ENCODE peak calls at places on chromosomes 11 and 22, in ten cellular contexts. One of them, this sample, is unnamed.

GRCh38 chr11:12963789-12964536 is 45.2 kb upstream of the RASSF10 start:
- DNase-seq in OCI-LY7: peak; percentile 57
- DNase-seq in T-helper 1 cell: peak; percentile 43
- DNase-seq in DMS53: peak; percentile 85
- DNase-seq in astrocyte of the hippocampus: peak; percentile 87
- DNase-seq in AML-193: peak; percentile 2
- DNase-seq in mucosa of descending colon: peak; percentile 53
- DNase-seq in transverse colon: peak; percentile 72
- DNase-seq in foreskin fibroblast: peak; percentile 78
- DNase-seq in body of pancreas: peak; percentile 68
- DNase-seq in this sample: no peak

GRCh38 chr11:133476570-133477262 is 55.6 kb downstream of the OPCML start:
- DNase-seq in OCI-LY7: no peak
- DNase-seq in T-helper 1 cell: no peak
- DNase-seq in transverse colon: no peak
- DNase-seq in astrocyte of the hippocampus: no peak
- DNase-seq in AML-193: no peak
- DNase-seq in DMS53: no peak
- DNase-seq in foreskin fibroblast: no peak
- DNase-seq in body of pancreas: no peak
- DNase-seq in mucosa of descending colon: no peak
- DNase-seq in this sample: no peak

GRCh38 chr22:25049770-25050169 is 97.3 kb downstream of the KIAA1671 start:
- DNase-seq in foreskin fibroblast: no peak
- DNase-seq in OCI-LY7: no peak
- DNase-seq in mucosa of descending colon: no peak
- DNase-seq in DMS53: no peak
- DNase-seq in body of pancreas: no peak
- DNase-seq in T-helper 1 cell: no peak
- DNase-seq in AML-193: no peak
- DNase-seq in astrocyte of the hippocampus: no peak
- DNase-seq in transverse colon: no peak
- DNase-seq in this sample: no peak

GRCh38 chr11:131447268-131447667 is 76.9 kb downstream of the NTM start:
- DNase-seq in foreskin fibroblast: no peak
- DNase-seq in astrocyte of the hippocampus: no peak
- DNase-seq in AML-193: no peak
- DNase-seq in DMS53: no peak
- DNase-seq in transverse colon: no peak
- DNase-seq in OCI-LY7: no peak
- DNase-seq in mucosa of descending colon: no peak
- DNase-seq in T-helper 1 cell: no peak
- DNase-seq in body of pancreas: no peak
- DNase-seq in this sample: no peak

GRCh38 chr22:33271390-33272161 is 213.4 kb upstream of the SYN3 start:
- DNase-seq in transverse colon: peak; percentile 44
- DNase-seq in T-helper 1 cell: no peak
- DNase-seq in astrocyte of the hippocampus: peak; percentile 91
- DNase-seq in DMS53: no peak
- DNase-seq in mucosa of descending colon: no peak
- DNase-seq in body of pancreas: peak; percentile 87
- DNase-seq in OCI-LY7: peak; percentile 99
- DNase-seq in AML-193: no peak
- DNase-seq in foreskin fibroblast: no peak
- DNase-seq in this sample: no peak

GRCh38 chr11:64752106-64752970 is 7.4 kb downstream of the PYGM start:
- DNase-seq in DMS53: peak; percentile 35
- DNase-seq in foreskin fibroblast: no peak
- DNase-seq in T-helper 1 cell: no peak
- DNase-seq in AML-193: no peak
- DNase-seq in OCI-LY7: no peak
- DNase-seq in mucosa of descending colon: no peak
- DNase-seq in astrocyte of the hippocampus: no peak
- DNase-seq in transverse colon: no peak
- DNase-seq in body of pancreas: no peak
- DNase-seq in this sample: no peak

GRCh38 chr11:128022007-128022368 is 565.4 kb downstream of the ETS1 start:
- DNase-seq in OCI-LY7: no peak
- DNase-seq in mucosa of descending colon: no peak
- DNase-seq in DMS53: no peak
- DNase-seq in foreskin fibroblast: peak; percentile 79
- DNase-seq in AML-193: no peak
- DNase-seq in astrocyte of the hippocampus: peak; percentile 45
- DNase-seq in T-helper 1 cell: peak; percentile 85
- DNase-seq in transverse colon: no peak
- DNase-seq in body of pancreas: no peak
- DNase-seq in this sample: no peak

GRCh38 chr11:19905280-19905853 is 192.7 kb downstream of the NAV2 start:
- DNase-seq in OCI-LY7: peak; percentile 1
- DNase-seq in body of pancreas: no peak
- DNase-seq in T-helper 1 cell: no peak
- DNase-seq in mucosa of descending colon: no peak
- DNase-seq in foreskin fibroblast: peak; percentile 54
- DNase-seq in transverse colon: no peak
- DNase-seq in astrocyte of the hippocampus: peak; percentile 66
- DNase-seq in DMS53: peak; percentile 82
- DNase-seq in AML-193: peak; percentile 17
- DNase-seq in this sample: no peak

GRCh38 chr11:109371444-109372176 is 50.4 kb upstream of the C11orf87 start:
- DNase-seq in DMS53: no peak
- DNase-seq in T-helper 1 cell: no peak
- DNase-seq in astrocyte of the hippocampus: no peak
- DNase-seq in transverse colon: no peak
- DNase-seq in mucosa of descending colon: no peak
- DNase-seq in body of pancreas: no peak
- DNase-seq in OCI-LY7: no peak
- DNase-seq in foreskin fibroblast: peak; percentile 3
- DNase-seq in AML-193: no peak
- DNase-seq in this sample: no peak

GRCh38 chr11:72144807-72145565 is 9.5 kb downstream of the FOLR3 start:
- DNase-seq in body of pancreas: no peak
- DNase-seq in transverse colon: no peak
- DNase-seq in astrocyte of the hippocampus: peak; percentile 21
- DNase-seq in DMS53: no peak
- DNase-seq in T-helper 1 cell: no peak
- DNase-seq in AML-193: no peak
- DNase-seq in foreskin fibroblast: peak; percentile 72
- DNase-seq in OCI-LY7: no peak
- DNase-seq in mucosa of descending colon: no peak
- DNase-seq in this sample: no peak

GRCh38 chr11:31110825-31111224 is 258.7 kb downstream of the DCDC1 start:
- DNase-seq in T-helper 1 cell: no peak
- DNase-seq in astrocyte of the hippocampus: no peak
- DNase-seq in foreskin fibroblast: no peak
- DNase-seq in OCI-LY7: no peak
- DNase-seq in AML-193: no peak
- DNase-seq in body of pancreas: no peak
- DNase-seq in DMS53: no peak
- DNase-seq in mucosa of descending colon: no peak
- DNase-seq in transverse colon: no peak
- DNase-seq in this sample: no peak

GRCh38 chr11:11769362-11769761 is 72.4 kb upstream of the USP47 start:
- DNase-seq in foreskin fibroblast: no peak
- DNase-seq in body of pancreas: no peak
- DNase-seq in T-helper 1 cell: no peak
- DNase-seq in OCI-LY7: no peak
- DNase-seq in AML-193: no peak
- DNase-seq in DMS53: no peak
- DNase-seq in astrocyte of the hippocampus: no peak
- DNase-seq in mucosa of descending colon: no peak
- DNase-seq in transverse colon: no peak
- DNase-seq in this sample: no peak

GRCh38 chr11:329886-330253 is 9.2 kb upstream of the IFITM3 start:
- DNase-seq in astrocyte of the hippocampus: no peak
- DNase-seq in transverse colon: no peak
- DNase-seq in foreskin fibroblast: no peak
- DNase-seq in body of pancreas: no peak
- DNase-seq in DMS53: no peak
- DNase-seq in mucosa of descending colon: no peak
- DNase-seq in T-helper 1 cell: no peak
- DNase-seq in AML-193: no peak
- DNase-seq in OCI-LY7: no peak
- DNase-seq in this sample: no peak

GRCh38 chr11:65298655-65299179 is 15.9 kb upstream of the CDC42EP2 start:
- DNase-seq in mucosa of descending colon: no peak
- DNase-seq in T-helper 1 cell: no peak
- DNase-seq in body of pancreas: no peak
- DNase-seq in foreskin fibroblast: peak; percentile 94
- DNase-seq in transverse colon: peak; percentile 53
- DNase-seq in astrocyte of the hippocampus: peak; percentile 35
- DNase-seq in AML-193: no peak
- DNase-seq in OCI-LY7: no peak
- DNase-seq in DMS53: no peak
- DNase-seq in this sample: no peak

GRCh38 chr22:29314537-29315285 is 786 bp downstream of the RASL10A start:
- DNase-seq in AML-193: no peak
- DNase-seq in OCI-LY7: no peak
- DNase-seq in foreskin fibroblast: no peak
- DNase-seq in mucosa of descending colon: peak; percentile 62
- DNase-seq in body of pancreas: no peak
- DNase-seq in astrocyte of the hippocampus: peak; percentile 40
- DNase-seq in transverse colon: peak; percentile 39
- DNase-seq in DMS53: peak; percentile 56
- DNase-seq in T-helper 1 cell: no peak
- DNase-seq in this sample: no peak

GRCh38 chr11:8183136-8183535 is 14.3 kb upstream of the RIC3 start:
- DNase-seq in OCI-LY7: no peak
- DNase-seq in DMS53: no peak
- DNase-seq in T-helper 1 cell: no peak
- DNase-seq in body of pancreas: no peak
- DNase-seq in astrocyte of the hippocampus: no peak
- DNase-seq in transverse colon: no peak
- DNase-seq in foreskin fibroblast: no peak
- DNase-seq in mucosa of descending colon: no peak
- DNase-seq in AML-193: no peak
- DNase-seq in this sample: no peak

GRCh38 chr11:59669611-59670009 is 773 bp upstream of the PATL1 start:
- DNase-seq in body of pancreas: no peak
- DNase-seq in transverse colon: peak; percentile 42
- DNase-seq in mucosa of descending colon: peak; percentile 69
- DNase-seq in AML-193: peak; percentile 38
- DNase-seq in foreskin fibroblast: peak; percentile 76
- DNase-seq in DMS53: no peak
- DNase-seq in OCI-LY7: no peak
- DNase-seq in astrocyte of the hippocampus: no peak
- DNase-seq in T-helper 1 cell: no peak
- DNase-seq in this sample: no peak

GRCh38 chr22:45497746-45498145 is 4.9 kb upstream of the FBLN1 start:
- DNase-seq in astrocyte of the hippocampus: no peak
- DNase-seq in T-helper 1 cell: no peak
- DNase-seq in body of pancreas: no peak
- DNase-seq in DMS53: no peak
- DNase-seq in mucosa of descending colon: no peak
- DNase-seq in transverse colon: no peak
- DNase-seq in OCI-LY7: no peak
- DNase-seq in foreskin fibroblast: peak; percentile 39
- DNase-seq in AML-193: no peak
- DNase-seq in this sample: no peak

GRCh38 chr11:114219559-114220349 is 76.4 kb upstream of the NNMT start:
- DNase-seq in body of pancreas: peak; percentile 49
- DNase-seq in OCI-LY7: no peak
- DNase-seq in transverse colon: no peak
- DNase-seq in mucosa of descending colon: no peak
- DNase-seq in AML-193: no peak
- DNase-seq in DMS53: peak; percentile 30
- DNase-seq in T-helper 1 cell: no peak
- DNase-seq in astrocyte of the hippocampus: peak; percentile 80
- DNase-seq in foreskin fibroblast: peak; percentile 94
- DNase-seq in this sample: no peak

GRCh38 chr11:125070699-125071254 is 7.7 kb downstream of the SLC37A2 start:
- DNase-seq in T-helper 1 cell: peak; percentile 12
- DNase-seq in astrocyte of the hippocampus: no peak
- DNase-seq in body of pancreas: peak; percentile 83
- DNase-seq in AML-193: peak; percentile 97
- DNase-seq in transverse colon: peak; percentile 66
- DNase-seq in OCI-LY7: peak; percentile 33
- DNase-seq in DMS53: no peak
- DNase-seq in mucosa of descending colon: peak; percentile 77
- DNase-seq in foreskin fibroblast: peak; percentile 93
- DNase-seq in this sample: no peak

GRCh38 chr22:36152088-36152487 is 8.5 kb downstream of the APOL3 start:
- DNase-seq in body of pancreas: no peak
- DNase-seq in AML-193: no peak
- DNase-seq in OCI-LY7: no peak
- DNase-seq in T-helper 1 cell: no peak
- DNase-seq in astrocyte of the hippocampus: no peak
- DNase-seq in foreskin fibroblast: no peak
- DNase-seq in mucosa of descending colon: no peak
- DNase-seq in DMS53: no peak
- DNase-seq in transverse colon: no peak
- DNase-seq in this sample: no peak

GRCh38 chr11:73257342-73258103 is 14.6 kb upstream of the P2RY6 start:
- DNase-seq in DMS53: no peak
- DNase-seq in T-helper 1 cell: no peak
- DNase-seq in OCI-LY7: no peak
- DNase-seq in foreskin fibroblast: peak; percentile 94
- DNase-seq in AML-193: no peak
- DNase-seq in transverse colon: no peak
- DNase-seq in mucosa of descending colon: no peak
- DNase-seq in astrocyte of the hippocampus: peak; percentile 97
- DNase-seq in body of pancreas: no peak
- DNase-seq in this sample: no peak

GRCh38 chr11:27282806-27283205 is 80.2 kb downstream of the CCDC34 start:
- DNase-seq in OCI-LY7: no peak
- DNase-seq in T-helper 1 cell: no peak
- DNase-seq in transverse colon: no peak
- DNase-seq in mucosa of descending colon: no peak
- DNase-seq in DMS53: no peak
- DNase-seq in astrocyte of the hippocampus: peak; percentile 94
- DNase-seq in AML-193: no peak
- DNase-seq in foreskin fibroblast: peak; percentile 9
- DNase-seq in body of pancreas: no peak
- DNase-seq in this sample: no peak

GRCh38 chr11:133082453-133082781 is 449.9 kb downstream of the OPCML start:
- DNase-seq in DMS53: peak; percentile 56
- DNase-seq in OCI-LY7: no peak
- DNase-seq in astrocyte of the hippocampus: peak; percentile 16
- DNase-seq in mucosa of descending colon: no peak
- DNase-seq in T-helper 1 cell: peak; percentile 18
- DNase-seq in foreskin fibroblast: no peak
- DNase-seq in AML-193: no peak
- DNase-seq in transverse colon: peak; percentile 26
- DNase-seq in body of pancreas: peak; percentile 40
- DNase-seq in this sample: no peak

GRCh38 chr11:87473174-87473573 is 435.4 kb downstream of the TMEM135 start:
- DNase-seq in AML-193: no peak
- DNase-seq in DMS53: no peak
- DNase-seq in mucosa of descending colon: no peak
- DNase-seq in foreskin fibroblast: peak; percentile 92
- DNase-seq in astrocyte of the hippocampus: peak; percentile 88
- DNase-seq in transverse colon: no peak
- DNase-seq in body of pancreas: peak; percentile 7
- DNase-seq in T-helper 1 cell: no peak
- DNase-seq in OCI-LY7: no peak
- DNase-seq in this sample: no peak

GRCh38 chr11:13465909-13466371 is 2.9 kb upstream of the BTBD10 start:
- DNase-seq in DMS53: peak; percentile 77
- DNase-seq in body of pancreas: peak; percentile 36
- DNase-seq in T-helper 1 cell: peak; percentile 7
- DNase-seq in transverse colon: no peak
- DNase-seq in mucosa of descending colon: no peak
- DNase-seq in OCI-LY7: peak; percentile 45
- DNase-seq in foreskin fibroblast: peak; percentile 62
- DNase-seq in AML-193: peak; percentile 17
- DNase-seq in astrocyte of the hippocampus: peak; percentile 61
- DNase-seq in this sample: no peak

GRCh38 chr11:75508051-75508561 is 17.6 kb downstream of the GDPD5 start:
- DNase-seq in foreskin fibroblast: no peak
- DNase-seq in AML-193: peak; percentile 1
- DNase-seq in OCI-LY7: peak; percentile 74
- DNase-seq in body of pancreas: no peak
- DNase-seq in T-helper 1 cell: peak; percentile 83
- DNase-seq in astrocyte of the hippocampus: no peak
- DNase-seq in transverse colon: no peak
- DNase-seq in DMS53: no peak
- DNase-seq in mucosa of descending colon: no peak
- DNase-seq in this sample: no peak

GRCh38 chr22:28846994-28847393 is 36.4 kb upstream of the ZNRF3 start:
- DNase-seq in T-helper 1 cell: no peak
- DNase-seq in mucosa of descending colon: no peak
- DNase-seq in AML-193: no peak
- DNase-seq in OCI-LY7: no peak
- DNase-seq in DMS53: no peak
- DNase-seq in body of pancreas: no peak
- DNase-seq in foreskin fibroblast: no peak
- DNase-seq in astrocyte of the hippocampus: no peak
- DNase-seq in transverse colon: no peak
- DNase-seq in this sample: no peak